ENCODE peak calls at places on chromosome 18, in five cellular contexts. Q is H1, L is HCT116, E is endothelial cell of umbilical vein, M is K562. W is an unnamed sample.

GRCh38 chr18:55421612-55422381 is 166.2 kb downstream of the TCF4 start:
- DNase-seq in Q (no peak), E (peak), L (no peak), M (no peak), W (no peak)

GRCh38 chr18:24271381-24272331 is 126.0 kb downstream of the OSBPL1A start:
- DNase-seq in M (no peak), L (peak), Q (peak), E (peak), W (peak)

GRCh38 chr18:3710712-3711269 is 260.8 kb downstream of the TGIF1 start:
- DNase-seq in M (no peak), E (peak), L (no peak), Q (no peak), W (no peak)

GRCh38 chr18:76491801-76492668 is 3.0 kb downstream of the ZNF516 start:
- DNase-seq in L (no peak), E (peak), M (no peak), Q (no peak), W (peak)

GRCh38 chr18:33210575-33211189 is 229.8 kb downstream of the CCDC178 start:
- DNase-seq in M (no peak), Q (no peak), E (peak), L (no peak), W (peak)

GRCh38 chr18:13147146-13147545 is 71.4 kb upstream of the LDLRAD4 start:
- DNase-seq in E (no peak), M (no peak), L (no peak), Q (no peak), W (no peak)

GRCh38 chr18:37778417-37779165 is 213.0 kb upstream of the CELF4 start:
- DNase-seq in Q (peak), L (peak), M (peak), E (peak), W (peak)

GRCh38 chr18:24176727-24177416 is 38.0 kb downstream of the CABYR start:
- DNase-seq in Q (peak), M (peak), E (peak), L (peak), W (peak)

GRCh38 chr18:40692871-40693270 is 1262.2 kb upstream of the PIK3C3 start:
- DNase-seq in Q (no peak), L (no peak), M (no peak), E (no peak), W (no peak)

GRCh38 chr18:57984490-57985109 is 59.4 kb upstream of the NEDD4L start:
- DNase-seq in Q (no peak), L (no peak), M (no peak), E (no peak), W (no peak)

GRCh38 chr18:80067321-80067720 is 33.1 kb downstream of the RBFA start:
- DNase-seq in L (no peak), E (no peak), Q (no peak), M (no peak), W (no peak)

GRCh38 chr18:25832008-25832604 is 258.3 kb downstream of the SS18 start:
- DNase-seq in M (peak), Q (peak), E (peak), L (peak), W (peak)

GRCh38 chr18:57841568-57841967 is 38.5 kb upstream of the ATP8B1 start:
- DNase-seq in Q (no peak), E (no peak), M (no peak), L (no peak), W (no peak)

GRCh38 chr18:55641501-55641900 is 53.5 kb upstream of the TCF4 start:
- DNase-seq in E (no peak), Q (no peak), L (no peak), M (no peak), W (no peak)

GRCh38 chr18:74513883-74514205 is 17.7 kb downstream of the CNDP2 start:
- DNase-seq in M (no peak), E (no peak), Q (no peak), L (no peak), W (no peak)

GRCh38 chr18:28150925-28151324 is 26.0 kb downstream of the CDH2 start:
- DNase-seq in Q (no peak), E (no peak), L (no peak), M (no peak), W (no peak)

GRCh38 chr18:50573679-50574078 is 13.8 kb downstream of the MAPK4 start:
- DNase-seq in Q (no peak), M (no peak), E (no peak), L (no peak), W (peak)

GRCh38 chr18:33372442-33372841 is 68.1 kb downstream of the CCDC178 start:
- DNase-seq in E (no peak), L (no peak), M (no peak), Q (no peak), W (no peak)

GRCh38 chr18:76697441-76697901 is 124.9 kb upstream of the ZNF236 start:
- DNase-seq in E (peak), M (no peak), Q (no peak), L (no peak), W (peak)

GRCh38 chr18:56283346-56283745 is 355.0 kb downstream of the TXNL1 start:
- DNase-seq in Q (no peak), M (no peak), E (no peak), L (no peak), W (no peak)

GRCh38 chr18:12304351-12305210 is 3.5 kb upstream of the TUBB6 start:
- DNase-seq in M (no peak), L (no peak), Q (no peak), E (no peak), W (no peak)

GRCh38 chr18:58609536-58609993 is 19.3 kb downstream of the ALPK2 start:
- DNase-seq in Q (no peak), M (no peak), E (no peak), L (no peak), W (no peak)

GRCh38 chr18:44862112-44862511 is 181.4 kb downstream of the SETBP1 start:
- DNase-seq in E (no peak), Q (no peak), L (no peak), M (no peak), W (no peak)

GRCh38 chr18:50665015-50665414 is 105.1 kb downstream of the MAPK4 start:
- DNase-seq in Q (no peak), L (no peak), E (no peak), M (no peak), W (no peak)

GRCh38 chr18:58792086-58792485 is 72.6 kb upstream of the ZNF532 start:
- DNase-seq in E (no peak), L (no peak), Q (no peak), M (no peak), W (no peak)

GRCh38 chr18:45343365-45343764 is 271.9 kb upstream of the SLC14A2 start:
- DNase-seq in M (no peak), Q (no peak), E (no peak), L (no peak), W (no peak)

GRCh38 chr18:11339121-11339520 is 189.8 kb upstream of the PIEZO2 start:
- DNase-seq in M (no peak), L (no peak), Q (no peak), E (no peak), W (no peak)

GRCh38 chr18:2420367-2420766 is 150.9 kb downstream of the METTL4 start:
- DNase-seq in E (no peak), L (no peak), Q (no peak), M (no peak), W (peak)

GRCh38 chr18:40293311-40293710 is 1661.7 kb upstream of the PIK3C3 start:
- DNase-seq in E (no peak), Q (no peak), M (no peak), L (no peak), W (peak)

DNA sequence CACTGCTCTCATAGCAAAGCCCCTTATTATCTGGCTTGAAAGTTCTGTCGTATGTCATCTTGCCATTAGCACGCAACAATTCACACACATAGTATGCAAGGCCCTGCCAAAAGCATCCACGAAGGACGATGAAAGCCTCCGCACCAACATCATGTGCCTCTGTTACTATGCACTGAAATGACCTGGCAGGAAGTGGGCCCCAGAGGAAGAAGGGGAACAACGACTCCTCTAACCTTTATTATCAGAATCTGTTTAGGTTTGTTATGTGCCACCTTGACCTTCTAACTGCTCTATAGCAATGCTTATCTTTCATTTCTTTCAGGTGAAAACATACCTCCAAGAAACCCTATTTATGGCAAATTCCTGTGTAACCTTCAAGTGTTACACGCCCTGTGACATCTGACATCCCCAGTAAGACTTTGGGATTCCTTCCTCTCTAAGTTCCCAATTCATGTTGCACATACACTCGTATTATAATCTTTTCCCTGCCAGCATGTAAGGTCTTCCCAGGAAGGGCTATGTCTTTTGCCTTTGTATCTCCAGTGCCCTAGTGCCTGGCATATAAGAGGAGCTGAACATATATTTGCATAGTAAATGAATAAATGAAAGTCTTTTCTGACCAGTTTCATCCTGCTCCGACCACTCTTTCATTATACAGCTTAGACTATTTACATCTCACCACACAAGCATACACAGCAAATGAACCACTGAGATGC is 7.0 kb upstream of the NDUFV2 start:
- DNase-seq in Q (no peak), L (no peak), E (no peak), M (peak), W (no peak)
- TF ChIP-seq POLR2AphosphoS5 in Q (no peak), L (no peak), E (no peak), M (no peak), W (no peak)

DNA sequence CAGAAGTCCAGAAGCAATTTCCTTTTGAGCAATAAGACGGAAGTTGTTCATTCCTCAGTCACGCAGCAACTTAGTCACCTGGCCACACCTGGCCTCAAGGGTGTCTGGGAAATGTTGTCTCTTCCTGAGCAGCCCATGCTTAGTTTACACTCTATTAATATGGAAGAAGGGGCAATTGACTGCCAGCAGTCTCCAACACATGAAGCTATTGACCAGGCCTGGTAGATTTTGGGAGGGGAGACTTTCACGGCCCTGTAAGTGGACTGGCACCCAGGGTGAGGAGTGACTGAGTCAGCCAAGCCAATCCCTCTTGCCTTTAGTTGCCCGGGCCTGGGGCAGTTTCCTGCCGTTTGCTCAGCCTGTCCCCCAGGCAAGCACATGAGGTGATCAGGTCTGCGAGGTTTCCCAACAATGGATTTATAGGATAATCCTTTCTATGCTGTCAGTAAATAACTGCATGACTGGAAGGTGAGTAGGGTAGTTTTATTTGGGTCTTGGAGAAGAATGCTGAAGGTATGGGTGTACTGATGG is 43.8 kb upstream of the PPP4R1 start:
- DNase-seq in E (no peak), M (no peak), Q (no peak), L (peak), W (no peak)
- TF ChIP-seq EZH2 in E (no peak), M (no peak), Q (no peak), L (no peak), W (no peak)

GRCh38 chr18:5122270-5122669 is 74.8 kb downstream of the AKAIN1 start:
- DNase-seq in E (no peak), M (no peak), L (no peak), Q (no peak), W (no peak)
- TF ChIP-seq POLR2AphosphoS5 in E (no peak), M (no peak), L (no peak), Q (no peak), W (no peak)

GRCh38 chr18:22176622-22177495 is 7.5 kb downstream of the GATA6 start:
- DNase-seq in Q (no peak), E (no peak), L (no peak), M (no peak), W (peak)
- TF ChIP-seq EZH2 in Q (peak), E (no peak), L (no peak), M (no peak), W (peak)

GRCh38 chr18:9135081-9135911 is 1.3 kb upstream of the ANKRD12 start:
- DNase-seq in E (peak), M (no peak), Q (no peak), L (no peak), W (no peak)

GRCh38 chr18:9132628-9133027 is 4.0 kb upstream of the ANKRD12 start:
- DNase-seq in L (no peak), E (no peak), Q (no peak), M (no peak), W (no peak)

GRCh38 chr18:9130806-9131205 is 5.8 kb upstream of the ANKRD12 start:
- DNase-seq in L (no peak), M (no peak), E (no peak), Q (no peak), W (no peak)

GRCh38 chr18:9135912-9136314 is 668 bp upstream of the ANKRD12 start:
- DNase-seq in L (peak), Q (peak), E (peak), M (peak), W (peak)

DNA sequence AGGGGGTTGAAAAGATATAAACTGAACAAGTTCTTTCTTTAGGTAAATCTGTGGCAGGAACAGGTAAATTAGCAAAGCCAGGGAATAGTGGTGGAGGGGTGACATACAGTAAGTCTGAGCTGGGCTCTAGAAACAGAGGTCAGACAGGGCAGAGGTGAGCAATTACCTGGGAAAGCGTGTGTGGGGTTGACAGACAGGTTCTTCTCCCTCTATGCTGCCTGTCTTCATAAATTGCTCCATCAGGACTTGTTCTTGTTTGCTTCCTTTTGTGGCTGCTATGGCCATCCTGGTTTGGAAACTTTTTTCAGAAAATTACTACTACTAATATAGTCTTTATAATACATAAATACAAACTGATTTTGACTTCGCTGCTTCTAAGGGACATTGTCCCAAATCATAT is 3.4 kb upstream of the ANKRD12 start:
- DNase-seq in M (no peak), Q (no peak), E (no peak), L (no peak), W (no peak)
- TF ChIP-seq POLR2AphosphoS5 in M (peak), Q (no peak), E (no peak), L (no peak), W (no peak)

GRCh38 chr18:5543036-5543671 is 643 bp downstream of the EPB41L3 start:
- DNase-seq in E (peak), M (no peak), Q (no peak), L (no peak), W (peak)

GRCh38 chr18:5546660-5547059 is 2.9 kb upstream of the EPB41L3 start:
- DNase-seq in M (no peak), L (no peak), E (peak), Q (no peak), W (peak)

GRCh38 chr18:5543854-5544389 is at the start of gene EPB41L3:
- DNase-seq in M (no peak), E (peak), Q (no peak), L (no peak), W (peak)

GRCh38 chr18:5538541-5538940 is 5.3 kb downstream of the EPB41L3 start:
- DNase-seq in L (no peak), M (no peak), E (no peak), Q (no peak), W (peak)

GRCh38 chr18:5542393-5543035 is 1.3 kb downstream of the EPB41L3 start:
- DNase-seq in E (peak), L (no peak), M (no peak), Q (no peak), W (peak)
- TF ChIP-seq EZH2 in E (no peak), L (no peak), M (no peak), Q (no peak), W (no peak)

DNA sequence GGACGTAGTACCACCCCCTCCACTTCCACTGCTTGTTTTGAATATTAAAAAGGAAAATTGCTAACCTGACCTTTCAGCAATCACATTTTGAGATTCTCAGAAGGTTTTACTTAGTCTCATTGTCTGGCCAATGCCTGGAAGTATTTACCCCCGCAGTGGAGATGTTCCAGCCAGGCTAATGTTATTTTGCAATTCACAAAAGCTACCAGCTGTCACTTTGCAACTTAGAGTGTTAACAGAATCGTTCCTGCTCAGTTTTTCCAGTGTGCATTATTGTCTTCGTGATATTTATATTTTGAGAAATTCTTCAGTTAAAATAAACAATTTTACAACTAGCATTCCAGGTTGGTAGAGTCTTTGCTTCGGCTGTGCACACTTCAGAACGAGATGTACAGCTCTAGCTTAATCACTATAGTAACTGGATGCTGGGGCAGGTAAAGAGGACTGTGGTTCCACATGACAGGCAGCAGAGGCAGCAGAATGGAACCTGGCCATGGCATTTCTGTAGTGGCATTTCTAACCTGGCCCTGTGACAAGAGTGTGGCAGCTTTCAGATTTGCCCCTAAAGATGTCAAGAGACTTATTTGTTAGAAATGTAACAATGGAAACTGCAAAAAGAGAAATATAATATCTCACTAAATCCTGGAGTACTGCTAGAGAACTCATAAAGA is 85.1 kb downstream of the DTNA start:
- DNase-seq in E (no peak), M (no peak), L (no peak), Q (no peak), W (no peak)
- TF ChIP-seq POLR2AphosphoS5 in E (no peak), M (no peak), L (no peak), Q (no peak), W (no peak)

GRCh38 chr18:47263197-47263827 is 11.9 kb upstream of the SKOR2 start:
- DNase-seq in E (no peak), M (peak), Q (no peak), L (no peak), W (peak)
- TF ChIP-seq EZH2 in E (peak), M (no peak), Q (peak), L (no peak), W (no peak)

W was measured in GM23338.